ENCODE peak calls at places on chromosome 18, in seven cellular contexts. W, S, A, X, M, C and N are unnamed samples.

GRCh38 chr18:55743701-55744100 is 155.7 kb upstream of the TCF4 start:
- DNase-seq in W (no peak), S (no peak), A (no peak), X (no peak), M (no peak), C (no peak), N (no peak)

GRCh38 chr18:286515-287310 is 18.9 kb upstream of the THOC1 start:
- DNase-seq in W (no peak), S (no peak), A (no peak), X (no peak), M (no peak), C (no peak), N (peak)

GRCh38 chr18:55250729-55251128 is 291.5 kb upstream of the CCDC68 start:
- DNase-seq in W (no peak), S (no peak), A (no peak), X (no peak), M (no peak), C (no peak), N (no peak)

GRCh38 chr18:60861575-60861974 is 471.7 kb upstream of the CDH20 start:
- DNase-seq in W (no peak), S (no peak), A (no peak), X (no peak), M (no peak), C (no peak), N (no peak)

GRCh38 chr18:23453657-23454011 is 547 bp downstream of the RIOK3 start:
- DNase-seq in W (no peak), S (peak), A (no peak), X (no peak), M (no peak), C (no peak), N (no peak)

GRCh38 chr18:6370410-6370809 is 44.3 kb downstream of the L3MBTL4 start:
- DNase-seq in W (no peak), S (no peak), A (no peak), X (no peak), M (no peak), C (no peak), N (no peak)

GRCh38 chr18:13273800-13274199 is 55.2 kb downstream of the LDLRAD4 start:
- DNase-seq in W (no peak), S (no peak), A (no peak), X (no peak), M (no peak), C (no peak), N (no peak)

GRCh38 chr18:374735-375168 is 106.9 kb upstream of the THOC1 start:
- DNase-seq in W (no peak), S (no peak), A (no peak), X (no peak), M (peak), C (no peak), N (peak)

GRCh38 chr18:59540356-59540755 is 156.9 kb downstream of the CCBE1 start:
- DNase-seq in W (no peak), S (no peak), A (no peak), X (no peak), M (no peak), C (no peak), N (no peak)

GRCh38 chr18:907880-908512 is 3.3 kb downstream of the ADCYAP1 start:
- DNase-seq in W (no peak), S (no peak), A (no peak), X (no peak), M (no peak), C (no peak), N (no peak)

GRCh38 chr18:50011813-50012445 is 183.0 kb downstream of the MYO5B start:
- DNase-seq in W (no peak), S (peak), A (no peak), X (no peak), M (no peak), C (no peak), N (no peak)

GRCh38 chr18:66601649-66602048 is 2.2 kb downstream of the CDH19 start:
- DNase-seq in W (no peak), S (no peak), A (no peak), X (no peak), M (no peak), C (no peak), N (no peak)

GRCh38 chr18:76405761-76406356 is 89.2 kb downstream of the ZNF516 start:
- DNase-seq in W (no peak), S (peak), A (peak), X (no peak), M (peak), C (no peak), N (peak)

GRCh38 chr18:76376668-76377358 is 118.2 kb downstream of the ZNF516 start:
- DNase-seq in W (peak), S (no peak), A (no peak), X (no peak), M (no peak), C (no peak), N (no peak)

GRCh38 chr18:39318008-39318407 is 1752.4 kb upstream of the CELF4 start:
- DNase-seq in W (no peak), S (no peak), A (no peak), X (no peak), M (no peak), C (no peak), N (no peak)

GRCh38 chr18:35390956-35391695 is 14.0 kb upstream of the ZNF396 start:
- DNase-seq in W (no peak), S (no peak), A (no peak), X (no peak), M (no peak), C (no peak), N (no peak)

GRCh38 chr18:6405237-6406074 is 9.3 kb downstream of the L3MBTL4 start:
- DNase-seq in W (no peak), S (peak), A (no peak), X (no peak), M (no peak), C (peak), N (no peak)

GRCh38 chr18:31015715-31016459 is 26.7 kb downstream of the DSC3 start:
- DNase-seq in W (no peak), S (no peak), A (no peak), X (no peak), M (no peak), C (no peak), N (no peak)

GRCh38 chr18:55031164-55031563 is 71.9 kb upstream of the CCDC68 start:
- DNase-seq in W (no peak), S (no peak), A (no peak), X (no peak), M (no peak), C (no peak), N (no peak)

GRCh38 chr18:44411971-44412370 is 268.7 kb upstream of the SETBP1 start:
- DNase-seq in W (no peak), S (no peak), A (no peak), X (no peak), M (no peak), C (no peak), N (no peak)

DNA sequence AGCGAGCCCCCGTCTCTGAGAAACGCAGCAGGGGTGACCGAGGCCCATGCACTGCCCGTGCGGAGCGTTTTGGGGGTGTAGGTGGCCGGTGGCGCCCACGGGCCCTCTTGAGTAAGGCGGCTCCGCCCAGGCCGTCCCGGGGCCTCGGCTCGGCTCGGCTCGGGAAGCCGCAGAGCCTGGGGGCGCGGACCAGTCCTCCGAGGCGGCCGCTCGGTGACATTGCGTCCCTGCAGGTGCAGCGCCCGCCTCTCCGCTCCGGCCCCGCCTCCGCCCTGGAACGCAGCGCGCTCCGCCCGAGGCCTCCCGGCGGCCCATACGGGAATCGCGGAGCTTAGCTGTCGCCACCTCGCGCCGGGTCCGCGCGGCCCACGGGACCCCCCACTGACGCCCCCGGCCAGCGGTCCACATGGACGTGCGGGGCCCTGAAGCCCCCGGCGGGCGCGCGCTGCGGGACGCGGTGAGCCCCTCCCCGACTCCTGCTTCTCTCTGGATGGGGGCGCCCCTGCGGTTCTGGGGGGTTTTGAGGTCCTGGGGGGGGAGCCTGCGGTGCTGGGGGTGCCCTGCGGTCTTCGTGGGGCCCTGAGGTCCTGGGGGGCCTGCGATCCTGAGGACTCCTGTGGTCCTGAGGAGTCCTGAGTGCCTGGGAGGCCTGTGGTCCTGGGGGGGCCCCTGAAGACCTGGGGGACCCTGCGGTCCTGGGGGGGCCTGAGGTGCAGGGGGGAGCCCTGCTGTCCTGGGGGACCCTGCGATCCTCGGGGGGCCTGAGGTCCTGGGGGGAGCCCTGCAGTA is at the start of gene HSBP1L1:
- DNase-seq in W (peak), S (peak), A (peak), X (no peak), M (no peak), C (peak), N (peak)
- TF ChIP-seq POLR2A in W (no peak), S (peak), A (no peak), X (peak), M (no peak), C (no peak), N (no peak)

GRCh38 chr18:3012306-3012919 is 531 bp downstream of the LPIN2 start:
- DNase-seq in W (peak), S (peak), A (peak), X (no peak), M (peak), C (no peak), N (peak)

GRCh38 chr18:3012920-3013810 is at the start of gene LPIN2:
- DNase-seq in W (peak), S (peak), A (peak), X (peak), M (peak), C (peak), N (peak)

GRCh38 chr18:3007491-3007890 is 5.5 kb downstream of the LPIN2 start:
- DNase-seq in W (no peak), S (no peak), A (no peak), X (no peak), M (no peak), C (no peak), N (no peak)

GRCh38 chr18:3005462-3005861 is 7.5 kb downstream of the LPIN2 start:
- DNase-seq in W (no peak), S (no peak), A (no peak), X (no peak), M (no peak), C (no peak), N (no peak)

GRCh38 chr18:3008546-3008945 is 4.4 kb downstream of the LPIN2 start:
- DNase-seq in W (no peak), S (no peak), A (no peak), X (no peak), M (no peak), C (no peak), N (no peak)
- TF ChIP-seq POLR2A in W (no peak), S (no peak), A (no peak), X (no peak), M (no peak), C (no peak), N (no peak)

GRCh38 chr18:57780318-57781127 is 22.6 kb downstream of the ATP8B1 start:
- DNase-seq in W (no peak), S (no peak), A (no peak), X (peak), M (no peak), C (no peak), N (no peak)
- TF ChIP-seq POLR2A in W (no peak), S (no peak), A (no peak), X (no peak), M (no peak), C (no peak), N (no peak)

GRCh38 chr18:80033181-80034067 is 810 bp upstream of the RBFA start:
- DNase-seq in W (no peak), S (peak), A (no peak), X (no peak), M (no peak), C (peak), N (peak)
- TF ChIP-seq POLR2A in W (no peak), S (peak), A (peak), X (peak), M (no peak), C (no peak), N (no peak)

GRCh38 chr18:63422862-63423304 is 607 bp upstream of the VPS4B start:
- DNase-seq in W (peak), S (no peak), A (no peak), X (no peak), M (peak), C (no peak), N (no peak)

GRCh38 chr18:63421514-63421913 is 762 bp downstream of the VPS4B start:
- DNase-seq in W (no peak), S (no peak), A (no peak), X (no peak), M (no peak), C (no peak), N (no peak)

GRCh38 chr18:63427566-63427965 is 5.3 kb upstream of the VPS4B start:
- DNase-seq in W (no peak), S (no peak), A (no peak), X (no peak), M (no peak), C (no peak), N (no peak)

DNA sequence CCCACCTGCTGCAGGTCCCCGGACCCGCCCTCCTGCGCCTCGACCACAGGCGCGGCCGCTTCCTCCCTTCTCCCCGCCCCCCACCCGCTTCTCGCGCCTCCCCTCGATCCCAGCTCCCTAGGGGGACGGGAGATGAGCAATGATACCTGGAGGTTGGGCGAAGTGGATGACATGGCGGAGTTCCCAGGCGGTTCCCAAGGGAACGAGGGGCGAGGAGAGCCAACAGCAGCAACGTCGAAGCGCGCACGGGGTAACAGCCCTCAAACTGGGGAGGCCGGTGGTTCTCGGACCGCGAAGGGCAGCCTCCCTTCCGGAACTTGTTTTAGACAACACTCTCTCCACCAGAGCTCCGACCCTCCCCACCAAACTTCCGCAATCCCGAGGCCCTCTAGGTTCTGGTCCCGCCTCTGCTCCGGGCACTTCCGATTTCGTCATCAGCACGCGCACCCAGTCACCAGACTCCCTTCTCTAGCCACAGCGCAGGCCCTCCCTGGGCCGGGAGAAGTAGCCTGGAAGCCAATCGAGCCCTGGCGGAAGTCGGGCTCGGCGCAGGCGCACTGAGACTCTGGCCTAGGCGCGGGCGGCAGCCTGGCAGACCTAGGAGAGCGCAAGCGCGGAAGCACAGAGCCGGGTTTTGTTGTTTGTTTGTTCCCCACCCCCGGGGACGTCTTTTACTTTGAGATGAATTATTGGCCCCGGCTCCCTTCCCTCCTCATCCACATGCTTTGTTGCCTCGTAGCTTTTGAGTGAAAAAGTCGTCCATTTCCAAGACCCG is at the start of gene VPS4B:
- DNase-seq in W (peak), S (peak), A (peak), X (peak), M (peak), C (peak), N (peak)
- TF ChIP-seq POLR2A in W (peak), S (peak), A (peak), X (peak), M (peak), C (peak), N (no peak)

GRCh38 chr18:79503891-79504475 is 108.3 kb downstream of the NFATC1 start:
- DNase-seq in W (peak), S (no peak), A (peak), X (no peak), M (no peak), C (no peak), N (no peak)
- TF ChIP-seq POLR2A in W (no peak), S (no peak), A (no peak), X (no peak), M (no peak), C (no peak), N (no peak)

GRCh38 chr18:62088146-62088545 is 98.7 kb downstream of the PIGN start:
- DNase-seq in W (no peak), S (no peak), A (no peak), X (no peak), M (no peak), C (no peak), N (no peak)
- TF ChIP-seq POLR2A in W (no peak), S (no peak), A (no peak), X (no peak), M (no peak), C (no peak), N (no peak)